ENCODE peak calls at places on chromosomes 16 and 17, in seven cellular contexts. N is stimulated activated CD8-positive, alpha-beta memory T cell treated with anti-CD3 and anti-CD28 coated beads, Interleukin-7, amount 100 ng/mL, for 1 hour; B is NCI-H1930; E is pulmonary artery endothelial cell; D is stimulated activated CD4-positive, alpha-beta T cell treated with anti-CD3 and anti-CD28 coated beads, Interleukin-1b, Interleukin-23, amount 100 ng/mL, for 1 hour; F is H7; G is iPS-NIHi11. A is an unnamed sample.

GRCh38 chr17:74937064-74938051 is 1.7 kb downstream of the OTOP3 start:
- DNase-seq in N (no peak), B (no peak), E (no peak), D (no peak), F (peak), G (peak), A (no peak)

GRCh38 chr16:12420661-12421209 is 383.0 kb downstream of the CPPED1 start:
- DNase-seq in N (no peak), B (no peak), E (no peak), D (no peak), F (no peak), G (no peak), A (no peak)

GRCh38 chr16:87233928-87234327 is 83.3 kb downstream of the C16orf95 start:
- DNase-seq in N (no peak), B (no peak), E (no peak), D (no peak), F (peak), G (peak), A (no peak)

GRCh38 chr16:12120331-12120981 is 143.9 kb downstream of the SNX29 start:
- DNase-seq in N (no peak), B (peak), E (no peak), D (no peak), F (no peak), G (no peak), A (peak)

GRCh38 chr16:9647981-9648701 is 534.1 kb downstream of the GRIN2A start:
- DNase-seq in N (no peak), B (peak), E (no peak), D (no peak), F (peak), G (peak), A (no peak)

GRCh38 chr16:48609453-48610023 is 442 bp downstream of the N4BP1 start:
- DNase-seq in N (no peak), B (no peak), E (no peak), D (no peak), F (peak), G (peak), A (peak)

GRCh38 chr17:50685691-50686493 is 21.8 kb downstream of the ANKRD40 start:
- DNase-seq in N (no peak), B (no peak), E (no peak), D (no peak), F (no peak), G (no peak), A (no peak)

GRCh38 chr16:12538667-12539081 is 265.0 kb downstream of the CPPED1 start:
- DNase-seq in N (no peak), B (no peak), E (no peak), D (no peak), F (no peak), G (no peak), A (no peak)

GRCh38 chr17:14701901-14702300 is 401.0 kb downstream of the HS3ST3B1 start:
- DNase-seq in N (no peak), B (no peak), E (no peak), D (no peak), F (no peak), G (no peak), A (no peak)

GRCh38 chr16:1825864-1826690 is 548 bp downstream of the HAGH start:
- DNase-seq in N (peak), B (peak), E (no peak), D (peak), F (no peak), G (peak), A (peak)

GRCh38 chr17:43695968-43696865 is 34.5 kb upstream of the MEOX1 start:
- DNase-seq in N (no peak), B (no peak), E (no peak), D (no peak), F (no peak), G (no peak), A (no peak)

GRCh38 chr16:87416826-87417471 is 24.8 kb downstream of the MAP1LC3B start:
- DNase-seq in N (peak), B (no peak), E (no peak), D (no peak), F (no peak), G (no peak), A (no peak)

GRCh38 chr16:66335704-66336329 is 30.7 kb upstream of the CDH5 start:
- DNase-seq in N (no peak), B (peak), E (no peak), D (no peak), F (no peak), G (no peak), A (peak)

GRCh38 chr16:72124761-72125634 is 31.4 kb downstream of the DHX38 start:
- DNase-seq in N (peak), B (peak), E (peak), D (no peak), F (peak), G (peak), A (peak)

GRCh38 chr17:18246880-18247612 is 11.5 kb downstream of the FLII start:
- DNase-seq in N (no peak), B (no peak), E (no peak), D (no peak), F (peak), G (peak), A (peak)

GRCh38 chr17:50822550-50822949 is 12.8 kb upstream of the WFIKKN2 start:
- DNase-seq in N (no peak), B (no peak), E (no peak), D (no peak), F (no peak), G (no peak), A (no peak)

GRCh38 chr17:71553381-71553780 is 567.4 kb upstream of the SOX9 start:
- DNase-seq in N (no peak), B (no peak), E (no peak), D (no peak), F (no peak), G (no peak), A (no peak)

GRCh38 chr16:12426122-12426521 is 377.6 kb downstream of the CPPED1 start:
- DNase-seq in N (no peak), B (no peak), E (no peak), D (no peak), F (no peak), G (no peak), A (no peak)

GRCh38 chr16:3112881-3113574 is 642 bp downstream of the ZNF205 start:
- DNase-seq in N (no peak), B (no peak), E (no peak), D (no peak), F (peak), G (no peak), A (peak)

GRCh38 chr16:62256406-62256805 is 220.2 kb upstream of the CDH8 start:
- DNase-seq in N (no peak), B (no peak), E (no peak), D (no peak), F (no peak), G (peak), A (no peak)

GRCh38 chr17:35011671-35012216 is 31.4 kb downstream of the LIG3 start:
- DNase-seq in N (no peak), B (no peak), E (no peak), D (no peak), F (no peak), G (no peak), A (no peak)

GRCh38 chr16:54277845-54278703 is 8.5 kb downstream of the IRX3 start:
- DNase-seq in N (no peak), B (no peak), E (no peak), D (no peak), F (peak), G (no peak), A (peak)

GRCh38 chr17:63698381-63698885 is 1.5 kb downstream of the LIMD2 start:
- DNase-seq in N (no peak), B (no peak), E (no peak), D (no peak), F (peak), G (no peak), A (no peak)

GRCh38 chr17:67050066-67050465 is 5.7 kb downstream of the CACNG1 start:
- DNase-seq in N (no peak), B (no peak), E (no peak), D (no peak), F (peak), G (no peak), A (no peak)

GRCh38 chr16:35302859-35303258 is 1843.4 kb downstream of the TP53TG3F start:
- DNase-seq in N (no peak), B (no peak), E (no peak), D (no peak), F (no peak), G (no peak), A (no peak)

GRCh38 chr17:43768382-43768781 is 9.8 kb upstream of the SOST start:
- DNase-seq in N (no peak), B (no peak), E (no peak), D (no peak), F (no peak), G (no peak), A (no peak)

A was measured in NCI-H2081.